ENCODE peak calls at places on chromosomes 2 and 18, in nine cellular contexts. L, V, B, S, E, I, Z, M and P are unnamed samples.
A peak's percentile ranks its signal among the peaks of the same experiment; 100 is the strongest.

GRCh38 chr2:45974762-45975408 is 322.3 kb upstream of the EPAS1 start:
- DNase-seq in L (no peak), V (no peak), B (no peak), S (no peak), E (no peak), I (no peak), Z (no peak), M (no peak), P (no peak)

GRCh38 chr2:176383100-176383499 is 113.9 kb downstream of the MTX2 start:
- DNase-seq in L (no peak), V (no peak), B (no peak), S (no peak), E (no peak), I (no peak), Z (no peak), M (no peak), P (no peak)

GRCh38 chr2:85741211-85741610 is 12.6 kb upstream of the ATOH8 start:
- DNase-seq in L (no peak), V (peak; percentile 58), B (no peak), S (no peak), E (peak; percentile 93), I (no peak), Z (peak; percentile 66), M (no peak), P (peak; percentile 48)

GRCh38 chr2:86358982-86359381 is 21.6 kb upstream of the REEP1 start:
- DNase-seq in L (no peak), V (no peak), B (no peak), S (no peak), E (no peak), I (no peak), Z (no peak), M (no peak), P (no peak)

GRCh38 chr2:233354500-233354924 is 218 bp downstream of the DGKD start:
- DNase-seq in L (no peak), V (no peak), B (no peak), S (no peak), E (no peak), I (no peak), Z (no peak), M (no peak), P (no peak)

GRCh38 chr2:127906206-127906926 is 20.6 kb upstream of the AMMECR1L start:
- DNase-seq in L (peak; percentile 54), V (no peak), B (no peak), S (no peak), E (no peak), I (no peak), Z (no peak), M (no peak), P (no peak)

GRCh38 chr2:240141736-240142135 is 1.3 kb upstream of the OTOS start:
- DNase-seq in L (no peak), V (no peak), B (no peak), S (no peak), E (peak; percentile 33), I (no peak), Z (no peak), M (no peak), P (no peak)

GRCh38 chr2:69449906-69450305 is 12.7 kb upstream of the NFU1 start:
- DNase-seq in L (no peak), V (no peak), B (no peak), S (no peak), E (no peak), I (peak; percentile 79), Z (no peak), M (no peak), P (no peak)

GRCh38 chr2:130913891-130914290 is 77.2 kb downstream of the ARHGEF4 start:
- DNase-seq in L (no peak), V (no peak), B (no peak), S (no peak), E (no peak), I (no peak), Z (no peak), M (no peak), P (no peak)

GRCh38 chr18:39751161-39751560 is 2185.6 kb upstream of the CELF4 start:
- DNase-seq in L (no peak), V (no peak), B (no peak), S (no peak), E (no peak), I (no peak), Z (no peak), M (no peak), P (no peak)

GRCh38 chr2:102159295-102159694 is 16.7 kb downstream of the IL1R1 start:
- DNase-seq in L (no peak), V (no peak), B (no peak), S (no peak), E (no peak), I (peak; percentile 27), Z (no peak), M (no peak), P (no peak)

GRCh38 chr2:227826019-227826521 is 12.4 kb downstream of the CCL20 start:
- DNase-seq in L (no peak), V (no peak), B (no peak), S (no peak), E (no peak), I (no peak), Z (no peak), M (peak; percentile 33), P (no peak)

GRCh38 chr2:72325592-72326422 is 178.1 kb upstream of the CYP26B1 start:
- DNase-seq in L (no peak), V (no peak), B (no peak), S (peak; percentile 16), E (no peak), I (peak; percentile 52), Z (no peak), M (no peak), P (no peak)

GRCh38 chr2:233163486-233164103 is 87.9 kb upstream of the ATG16L1 start:
- DNase-seq in L (no peak), V (no peak), B (no peak), S (no peak), E (no peak), I (no peak), Z (no peak), M (no peak), P (no peak)

DNA sequence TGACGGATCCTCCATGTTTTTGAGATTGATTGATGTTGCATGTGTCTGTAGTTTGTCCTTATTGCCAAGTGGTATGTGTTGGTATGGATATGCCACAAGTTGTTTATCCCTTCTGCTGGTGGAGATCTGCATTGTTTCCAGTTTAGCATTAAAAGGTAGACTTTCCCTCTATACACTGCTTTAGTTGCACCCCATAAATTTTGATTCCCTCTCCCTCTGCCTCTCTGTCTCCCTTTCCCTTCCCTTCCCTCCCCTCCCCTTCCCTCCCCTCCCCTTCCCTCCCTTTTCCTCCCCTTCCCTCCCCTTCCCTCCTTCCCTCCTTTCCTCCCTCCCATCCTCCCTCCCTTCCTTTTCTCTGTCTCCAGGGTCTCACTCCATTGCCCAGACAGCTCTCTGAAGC is 18.6 kb upstream of the TOGARAM2 start:
- DNase-seq in L (no peak), V (no peak), B (no peak), S (no peak), E (no peak), I (no peak), Z (no peak), M (no peak), P (no peak)
- H3K27ac ChIP-seq in L (no peak overlapping the region), V (no peak overlapping the region), B (no peak overlapping the region), S (no peak overlapping the region), E (no peak overlapping the region), I (no peak overlapping the region), Z (no peak overlapping the region), M (no peak overlapping the region), P (no peak overlapping the region)

GRCh38 chr18:63181706-63182105 is 137.9 kb downstream of the BCL2 start:
- DNase-seq in L (no peak), V (no peak), B (no peak), S (no peak), E (no peak), I (no peak), Z (no peak), M (no peak), P (no peak)
- H3K27me3 ChIP-seq in L (no peaks in the 10 kb centered on the region), V (no peaks in the 10 kb centered on the region), B (no peaks in the 10 kb centered on the region), S (no peaks in the 10 kb centered on the region), E (no peaks in the 10 kb centered on the region), I (no peaks in the 10 kb centered on the region), Z (no peaks in the 10 kb centered on the region), M (no peaks in the 10 kb centered on the region), P (no peaks in the 10 kb centered on the region)

GRCh38 chr2:134737671-134738070 is 18.9 kb upstream of the TMEM163 start:
- DNase-seq in L (no peak), V (no peak), B (no peak), S (no peak), E (no peak), I (no peak), Z (no peak), M (no peak), P (no peak)

GRCh38 chr2:134739879-134740301 is 21.1 kb upstream of the TMEM163 start:
- DNase-seq in L (no peak), V (no peak), B (no peak), S (no peak), E (no peak), I (no peak), Z (no peak), M (no peak), P (no peak)

GRCh38 chr2:134739261-134739878 is 20.6 kb upstream of the TMEM163 start:
- DNase-seq in L (no peak), V (no peak), B (no peak), S (no peak), E (no peak), I (no peak), Z (no peak), M (no peak), P (no peak)

GRCh38 chr2:134738150-134738865 is 19.5 kb upstream of the TMEM163 start:
- DNase-seq in L (no peak), V (no peak), B (no peak), S (no peak), E (no peak), I (no peak), Z (no peak), M (no peak), P (no peak)

DNA sequence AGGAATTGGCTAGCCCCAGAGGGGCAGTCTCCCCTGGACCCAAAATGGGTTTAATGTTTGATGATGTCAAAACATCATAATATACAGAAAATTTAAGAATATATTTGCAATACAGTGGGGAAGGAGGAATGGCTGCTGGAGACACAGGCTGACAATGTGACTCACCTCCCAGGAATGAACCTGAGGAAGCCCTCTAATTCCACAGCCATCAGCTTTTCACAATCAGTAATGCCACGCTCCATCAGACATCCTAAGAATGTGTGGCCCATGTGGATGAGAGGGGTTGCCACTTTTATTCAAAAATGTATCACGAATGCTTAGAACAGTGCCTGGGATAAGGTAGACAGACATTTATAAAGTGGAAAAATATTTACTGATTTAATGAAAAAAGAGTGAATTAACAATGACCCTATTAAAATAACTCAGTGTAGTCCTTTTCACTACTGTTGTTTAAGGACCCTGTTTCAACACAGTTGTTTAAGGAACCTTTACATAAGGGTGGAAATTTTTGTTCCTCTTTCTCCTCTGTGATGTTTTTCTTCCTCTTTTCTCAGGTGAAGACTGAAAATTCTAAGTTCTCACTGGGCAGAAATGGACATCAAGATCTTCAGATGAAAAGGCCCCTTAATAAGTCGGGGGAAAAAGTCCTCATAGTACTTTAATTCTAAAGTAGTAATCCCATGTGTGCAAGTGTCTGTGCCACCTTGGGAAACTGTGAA is 17.5 kb upstream of the TMEM163 start:
- DNase-seq in L (no peak), V (no peak), B (no peak), S (no peak), E (no peak), I (peak; percentile 95), Z (no peak), M (no peak), P (no peak)
- H3K4me3 ChIP-seq in L (no peak overlapping the region), V (no peak overlapping the region), B (no peak overlapping the region), S (no peak overlapping the region), E (no peak overlapping the region), I (no peak overlapping the region), Z (no peak overlapping the region), M (no peak overlapping the region), P (no peak overlapping the region)

DNA sequence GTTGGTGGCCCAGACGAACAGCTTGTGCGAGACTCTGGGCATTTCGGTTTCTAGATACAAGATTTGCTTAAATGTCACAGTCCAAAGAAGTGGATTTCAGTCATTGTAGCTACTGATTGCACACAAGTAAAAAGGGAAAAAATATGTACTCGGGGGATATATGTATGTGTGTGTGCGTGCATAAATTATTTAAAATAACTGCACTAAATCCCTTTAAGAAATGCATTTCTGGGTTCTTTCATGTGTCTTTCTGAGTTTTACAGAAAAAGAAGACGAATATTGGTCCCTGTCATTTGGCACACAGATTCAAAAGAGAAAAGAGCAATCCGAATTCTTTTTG is 2.1 kb upstream of the EPHA4 start:
- DNase-seq in L (no peak), V (no peak), B (no peak), S (no peak), E (no peak), I (no peak), Z (no peak), M (no peak), P (no peak)
- H3K27ac ChIP-seq in L (peak overlapping the region; percentile 92), V (no peak overlapping the region), B (no peak overlapping the region), S (no peak overlapping the region), E (no peak overlapping the region), I (no peak overlapping the region), Z (no peak overlapping the region), M (no peak overlapping the region), P (peak overlapping the region; percentile 51)